ENCODE peak calls at places on chromosomes 2 and 18, in ten cellular contexts. F is substantia nigra, X is nucleus accumbens, K is KBM-7, L is NCI-H2029 treated with DMSO at 0.1 percent for 48 hours, H is colonic mucosa, Z is mammary epithelial cell, C is mesothelial cell of epicardium, R is amniotic epithelial cell, N is skeletal muscle cell. I is an unnamed sample.

GRCh38 chr18:74013955-74014354 is 133.7 kb downstream of the FBXO15 start:
- DNase-seq in H (no peak), L (no peak), Z (peak; percentile 81), F (no peak), N (peak; percentile 52), C (no peak), K (no peak), R (peak; percentile 70), X (no peak), I (peak; percentile 6)

GRCh38 chr18:58484989-58485962 is 143.6 kb downstream of the ALPK2 start:
- DNase-seq in X (no peak), R (no peak), F (no peak), L (no peak), Z (no peak), N (no peak), H (peak; percentile 47), K (no peak), C (no peak), I (no peak)

GRCh38 chr18:56702946-56703345 is 51.8 kb downstream of the WDR7 start:
- DNase-seq in C (no peak), H (peak; percentile 22), L (no peak), N (no peak), R (peak; percentile 34), F (no peak), Z (peak; percentile 30), K (peak; percentile 55), X (no peak), I (no peak)

GRCh38 chr18:48975817-48976649 is 25.3 kb upstream of the SMAD7 start:
- DNase-seq in R (peak; percentile 44), F (no peak), Z (peak; percentile 55), L (no peak), C (peak; percentile 54), H (peak; percentile 70), X (no peak), N (no peak), K (no peak), I (no peak)

GRCh38 chr2:53859354-53860159 is at the start of gene GPR75:
- DNase-seq in Z (peak; percentile 37), K (no peak), N (no peak), H (peak; percentile 17), L (no peak), C (no peak), F (peak; percentile 55), R (peak; percentile 21), X (peak; percentile 50), I (peak; percentile 6)

GRCh38 chr2:113157108-113157896 is 16.5 kb upstream of the PSD4 start:
- DNase-seq in H (peak; percentile 76), L (peak; percentile 45), N (no peak), C (peak; percentile 50), Z (peak; percentile 55), X (no peak), K (peak; percentile 44), F (no peak), R (no peak), I (no peak)

GRCh38 chr2:143525536-143525935 is 396.3 kb downstream of the ARHGAP15 start:
- DNase-seq in F (no peak), H (no peak), K (no peak), C (no peak), N (no peak), R (no peak), L (no peak), Z (no peak), X (no peak), I (no peak)

GRCh38 chr2:223537669-223538601 is 64.2 kb downstream of the SCG2 start:
- DNase-seq in H (no peak), C (no peak), Z (no peak), R (peak; percentile 40), K (no peak), N (no peak), F (no peak), X (no peak), L (peak; percentile 75), I (no peak)

GRCh38 chr2:74671479-74671878 is 17.4 kb downstream of the SEMA4F start:
- DNase-seq in L (no peak), Z (peak; percentile 63), X (no peak), R (peak; percentile 23), N (peak; percentile 31), H (no peak), K (no peak), F (no peak), C (no peak), I (no peak)

GRCh38 chr18:8045890-8046289 is 478.8 kb downstream of the PTPRM start:
- DNase-seq in Z (no peak), H (no peak), K (no peak), C (no peak), R (no peak), N (no peak), X (no peak), L (no peak), F (no peak), I (no peak)

GRCh38 chr2:144357623-144358400 is 162.1 kb downstream of the ZEB2 start:
- DNase-seq in L (no peak), K (no peak), N (peak; percentile 94), Z (peak; percentile 92), F (no peak), C (no peak), X (no peak), H (no peak), R (peak; percentile 94), I (peak; percentile 87)

GRCh38 chr18:63979409-63979908 is 9.6 kb downstream of the SERPINB8 start:
- DNase-seq in K (peak; percentile 56), N (no peak), F (peak; percentile 10), C (no peak), H (peak; percentile 62), X (no peak), L (no peak), Z (peak; percentile 24), R (peak; percentile 59), I (no peak)

GRCh38 chr2:237299897-237300296 is 114.1 kb downstream of the COL6A3 start:
- DNase-seq in F (no peak), C (no peak), H (no peak), Z (peak; percentile 93), R (peak; percentile 100), L (no peak), N (peak; percentile 96), K (no peak), X (no peak), I (peak; percentile 96)

GRCh38 chr18:6543330-6543908 is 128.7 kb upstream of the L3MBTL4 start:
- DNase-seq in X (no peak), C (no peak), K (peak; percentile 43), R (peak; percentile 47), H (no peak), N (no peak), L (peak; percentile 38), Z (peak; percentile 27), F (no peak), I (peak; percentile 18)

GRCh38 chr2:10448646-10449480 is 736 bp upstream of the ODC1 start:
- DNase-seq in Z (peak; percentile 80), K (no peak), H (peak; percentile 93), F (peak; percentile 40), L (peak; percentile 48), N (no peak), X (no peak), R (peak; percentile 82), C (peak; percentile 88), I (no peak)

GRCh38 chr18:48409591-48410094 is 460 bp upstream of the ZBTB7C start:
- DNase-seq in F (no peak), C (no peak), K (peak; percentile 24), N (no peak), R (no peak), H (peak; percentile 24), X (peak; percentile 51), Z (peak; percentile 59), L (no peak), I (no peak)

GRCh38 chr2:100246163-100247145 is 75.8 kb downstream of the LONRF2 start:
- DNase-seq in C (no peak), K (peak; percentile 32), F (no peak), Z (no peak), L (no peak), N (no peak), X (no peak), R (no peak), H (no peak), I (no peak)

GRCh38 chr18:73684651-73685050 is 463.0 kb downstream of the FBXO15 start:
- DNase-seq in H (no peak), F (no peak), L (no peak), Z (peak; percentile 54), C (no peak), N (no peak), K (no peak), X (no peak), R (peak; percentile 4), I (no peak)

GRCh38 chr2:176445831-176446433 is 176.7 kb downstream of the MTX2 start:
- DNase-seq in H (no peak), Z (peak; percentile 14), N (peak; percentile 44), L (no peak), R (peak; percentile 43), K (no peak), F (no peak), C (no peak), X (no peak), I (peak; percentile 52)

GRCh38 chr2:198638579-198638978 is 819.2 kb downstream of the SATB2 start:
- DNase-seq in R (no peak), F (no peak), H (no peak), N (no peak), K (no peak), L (no peak), Z (no peak), C (no peak), X (no peak), I (no peak)

GRCh38 chr2:173669271-173669853 is 295.8 kb downstream of the SP3 start:
- DNase-seq in R (no peak), N (no peak), L (no peak), Z (peak; percentile 42), X (no peak), H (no peak), F (no peak), C (no peak), K (no peak), I (no peak)

GRCh38 chr2:214005337-214005736 is 405.5 kb upstream of the VWC2L start:
- DNase-seq in Z (no peak), N (no peak), F (no peak), R (peak; percentile 7), C (no peak), K (no peak), L (no peak), H (no peak), X (no peak), I (no peak)

GRCh38 chr2:33038230-33038629 is 91.5 kb downstream of the LTBP1 start:
- DNase-seq in C (no peak), K (no peak), X (no peak), R (no peak), Z (peak; percentile 36), H (no peak), F (no peak), N (no peak), L (no peak), I (no peak)

GRCh38 chr2:177059313-177059712 is 153.3 kb upstream of the HNRNPA3 start:
- DNase-seq in L (no peak), N (no peak), H (no peak), F (no peak), Z (no peak), K (no peak), C (no peak), X (no peak), R (no peak), I (no peak)

GRCh38 chr2:68190991-68191731 is 33.5 kb downstream of the PNO1 start:
- DNase-seq in R (peak; percentile 88), Z (peak; percentile 84), X (no peak), C (no peak), K (no peak), L (no peak), H (no peak), F (no peak), N (peak; percentile 65), I (peak; percentile 75)

GRCh38 chr2:86274918-86275275 is 62.5 kb downstream of the REEP1 start:
- DNase-seq in R (no peak), C (no peak), X (no peak), K (no peak), F (no peak), L (no peak), H (peak; percentile 89), N (peak; percentile 25), Z (no peak), I (no peak)

GRCh38 chr18:80104364-80104779 is 4.7 kb upstream of the ADNP2 start:
- DNase-seq in H (no peak), X (no peak), K (peak; percentile 41), L (no peak), N (no peak), Z (no peak), C (no peak), R (peak; percentile 55), F (no peak), I (no peak)

GRCh38 chr2:121049141-121049540 is 235.9 kb downstream of the TFCP2L1 start:
- DNase-seq in C (no peak), X (no peak), N (no peak), R (no peak), F (no peak), K (no peak), L (peak; percentile 13), H (no peak), Z (no peak), I (no peak)